ENCODE peak calls at places on chromosomes 4 and X, in ten cellular contexts. U is uterus, O is endothelial cell, W is sigmoid colon, T is thyroid gland, V is progenitor cell of endocrine pancreas, A is fibroblast of mammary gland, P is heart left ventricle, Z is tibial nerve, L is transverse colon. X is an unnamed sample.

GRCh38 chrX:45714864-45715263 is 514.2 kb upstream of the DIPK2B start:
- DNase-seq in A (peak), U (peak), O (no peak), V (no peak), L (peak), T (peak), P (no peak), W (no peak), Z (no peak), X (no peak)

GRCh38 chrX:75229774-75230173 is 44.1 kb upstream of the UPRT start:
- DNase-seq in L (no peak), T (no peak), P (no peak), A (no peak), Z (no peak), V (no peak), U (no peak), W (no peak), O (no peak), X (no peak)

GRCh38 chr4:136742330-136742729 is 790.0 kb downstream of the PCDH18 start:
- DNase-seq in L (no peak), O (no peak), Z (no peak), V (no peak), W (no peak), A (peak), T (no peak), U (no peak), P (no peak), X (no peak)

GRCh38 chrX:104669063-104669462 is 103.1 kb downstream of the IL1RAPL2 start:
- DNase-seq in A (no peak), W (no peak), P (no peak), V (no peak), L (no peak), U (no peak), O (no peak), T (no peak), Z (no peak), X (no peak)

GRCh38 chrX:16196829-16197228 is 29.5 kb downstream of the MAGEB17 start:
- DNase-seq in A (peak), U (no peak), O (no peak), W (no peak), V (no peak), T (no peak), Z (no peak), P (no peak), L (no peak), X (no peak)

GRCh38 chr4:118270492-118270891 is 82.3 kb downstream of the PRSS12 start:
- DNase-seq in O (no peak), Z (peak), A (peak), L (no peak), W (no peak), P (no peak), T (no peak), U (no peak), V (no peak), X (no peak)

GRCh38 chr4:83662204-83662603 is 126.3 kb downstream of the GPAT3 start:
- DNase-seq in L (no peak), O (no peak), A (no peak), P (no peak), T (no peak), U (no peak), Z (no peak), W (no peak), V (no peak), X (no peak)

GRCh38 chr4:111639876-111640275 is 505.4 kb upstream of the FAM241A start:
- DNase-seq in P (no peak), T (no peak), V (no peak), W (no peak), L (no peak), A (peak), O (no peak), U (no peak), Z (no peak), X (no peak)

GRCh38 chr4:149980941-149981340 is 97.3 kb upstream of the DCLK2 start:
- DNase-seq in P (peak), V (no peak), A (peak), Z (peak), L (peak), U (peak), W (peak), O (peak), T (peak), X (no peak)

DNA sequence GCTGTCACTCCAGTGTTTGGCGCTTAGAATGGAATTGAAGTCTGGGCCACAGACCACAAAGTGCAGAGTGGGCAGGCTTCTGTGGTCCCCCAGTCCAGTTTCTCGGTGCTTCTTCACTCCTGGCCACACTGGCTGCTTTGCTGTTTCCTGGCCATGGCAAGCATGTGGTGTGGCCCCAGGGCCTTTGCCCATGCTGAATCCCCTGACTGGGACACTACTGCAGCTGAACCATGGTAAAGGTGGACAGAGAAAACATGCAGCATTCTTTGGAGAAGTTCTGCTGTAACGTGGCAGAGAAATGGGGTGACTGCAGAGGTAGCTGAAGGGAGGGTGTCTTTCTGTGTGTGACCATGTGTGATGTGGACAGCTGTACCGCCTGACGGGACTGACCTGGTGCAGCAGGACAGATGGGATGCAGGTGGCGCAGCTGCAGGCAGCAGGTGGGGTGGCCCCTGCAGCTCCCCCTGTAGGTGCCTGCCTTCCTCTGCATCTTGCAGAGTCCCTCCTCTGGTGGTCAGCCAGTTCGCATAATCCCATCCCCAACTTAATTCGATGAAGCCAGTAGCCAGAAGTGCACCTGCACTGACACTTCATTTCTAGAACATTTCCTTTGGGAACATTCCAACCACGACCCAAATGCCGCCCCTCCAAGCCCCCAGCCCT is 13.2 kb upstream of the S100P start:
- DNase-seq in Z (no peak), U (no peak), T (no peak), O (no peak), A (no peak), L (no peak), V (no peak), W (no peak), P (no peak), X (no peak)
- TF ChIP-seq CTCF in Z (no peak), U (no peak), T (no peak), O (peak), A (no peak), L (no peak), V (peak), W (no peak), P (no peak), X (no peak)

GRCh38 chr4:168562021-168562691 is 65.3 kb downstream of the PALLD start:
- DNase-seq in L (no peak), A (peak), P (no peak), O (no peak), T (no peak), W (no peak), Z (no peak), U (no peak), V (no peak), X (no peak)
- TF ChIP-seq CTCF in L (no peak), A (no peak), P (no peak), O (no peak), T (no peak), W (no peak), Z (no peak), U (no peak), V (no peak), X (no peak)

GRCh38 chr4:101597204-101597603 is 193.3 kb upstream of the BANK1 start:
- DNase-seq in U (no peak), L (no peak), W (no peak), A (peak), P (no peak), O (no peak), T (no peak), V (no peak), Z (no peak), X (no peak)
- TF ChIP-seq CTCF in U (no peak), L (no peak), W (no peak), A (peak), P (no peak), O (peak), T (no peak), V (no peak), Z (no peak), X (peak)

DNA sequence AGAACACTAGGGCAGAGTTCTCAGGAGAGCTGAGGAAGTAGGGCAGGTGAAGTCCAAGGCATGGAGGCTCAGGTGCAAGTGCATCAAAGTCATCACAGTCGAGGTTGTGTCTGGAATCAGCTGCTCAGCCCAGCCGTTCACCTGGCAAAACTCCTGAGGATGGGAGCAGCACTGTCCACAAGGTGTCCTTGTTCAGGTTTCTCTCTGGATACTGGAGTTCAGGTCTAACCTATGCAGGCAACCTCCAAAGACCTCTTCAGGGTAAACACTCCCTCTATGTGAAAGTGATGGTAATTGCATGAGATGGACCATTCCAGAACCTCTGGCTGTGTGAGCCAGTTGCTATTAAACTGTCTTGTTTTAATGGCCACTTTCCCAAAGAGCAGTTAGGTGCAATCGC is 120.2 kb upstream of the PSAPL1 start:
- DNase-seq in W (no peak), O (no peak), V (no peak), L (no peak), A (no peak), U (no peak), T (no peak), Z (no peak), P (no peak), X (no peak)
- TF ChIP-seq CTCF in W (no peak), O (no peak), V (peak), L (no peak), A (no peak), U (no peak), T (no peak), Z (no peak), P (no peak), X (no peak)

GRCh38 chr4:15651682-15652081 is 3.5 kb downstream of the FBXL5 start:
- DNase-seq in U (no peak), P (no peak), T (no peak), A (peak), V (no peak), W (no peak), L (no peak), Z (no peak), O (no peak), X (no peak)

GRCh38 chr4:15653864-15654391 is 1.2 kb downstream of the FBXL5 start:
- DNase-seq in L (no peak), T (no peak), P (no peak), V (no peak), O (no peak), A (peak), Z (no peak), U (no peak), W (no peak), X (no peak)

GRCh38 chr4:15653430-15653829 is 1.7 kb downstream of the FBXL5 start:
- DNase-seq in V (no peak), U (no peak), W (no peak), Z (no peak), A (no peak), T (no peak), O (no peak), P (no peak), L (no peak), X (no peak)

GRCh38 chr4:15649914-15650545 is 5.1 kb downstream of the FBXL5 start:
- DNase-seq in P (no peak), A (peak), T (peak), L (peak), W (no peak), V (no peak), U (peak), Z (peak), O (peak), X (peak)

GRCh38 chr4:15652191-15652590 is 3.0 kb downstream of the FBXL5 start:
- DNase-seq in Z (no peak), T (no peak), V (no peak), U (no peak), L (no peak), A (no peak), P (no peak), O (no peak), W (no peak), X (no peak)
- TF ChIP-seq CTCF in Z (no peak), T (no peak), V (no peak), U (no peak), L (no peak), A (no peak), P (no peak), O (no peak), W (no peak), X (no peak)